ENCODE peak calls at places on chromosomes 4 and X, in six cellular contexts. M is naive thymus-derived CD8-positive, alpha-beta T cell; D is CD8-positive, alpha-beta T cell; N is cardiac muscle cell; G is SK-N-SH; W is IMR-90. O is an unnamed sample.

GRCh38 chr4:169620846-169621228 is 459 bp downstream of the CLCN3 start:
- DNase-seq in N (no peak), W (no peak), M (peak), D (peak), G (peak), O (peak)

GRCh38 chrX:18549643-18550042 is 122.3 kb downstream of the RS1 start:
- DNase-seq in G (no peak), D (no peak), M (no peak), N (no peak), W (no peak), O (no peak)

GRCh38 chr4:167100120-167100519 is 134.2 kb downstream of the SPOCK3 start:
- DNase-seq in W (no peak), N (peak), M (no peak), D (no peak), G (no peak), O (peak)

GRCh38 chrX:69066966-69067525 is 98.2 kb downstream of the PJA1 start:
- DNase-seq in D (no peak), G (no peak), N (peak), W (peak), M (no peak), O (no peak)

GRCh38 chrX:15299945-15300851 is 15.2 kb downstream of the ASB11 start:
- DNase-seq in N (peak), W (peak), M (no peak), G (peak), D (no peak), O (peak)

GRCh38 chrX:40173662-40174593 is 76.2 kb upstream of the BCOR start:
- DNase-seq in D (peak), M (no peak), G (peak), W (no peak), N (peak), O (no peak)

GRCh38 chrX:148457279-148457678 is 43.1 kb upstream of the AFF2 start:
- DNase-seq in G (no peak), M (no peak), N (no peak), W (no peak), D (no peak), O (no peak)

GRCh38 chr4:18669390-18669789 is 647.8 kb upstream of the LCORL start:
- DNase-seq in W (no peak), D (no peak), N (no peak), M (no peak), G (no peak), O (no peak)

GRCh38 chrX:64885850-64886249 is 90.4 kb downstream of the ZC4H2 start:
- DNase-seq in W (no peak), N (no peak), G (peak), D (no peak), M (no peak), O (no peak)

GRCh38 chrX:131792356-131792749 is 230.7 kb upstream of the STK26 start:
- DNase-seq in M (no peak), N (no peak), W (peak), D (no peak), G (peak), O (no peak)

GRCh38 chr4:122854444-122854843 is 27.8 kb downstream of the FGF2 start:
- DNase-seq in G (no peak), M (no peak), W (no peak), D (no peak), N (peak), O (peak)

GRCh38 chr4:145784036-145784435 is 104.1 kb downstream of the C4orf51 start:
- DNase-seq in W (no peak), M (no peak), G (no peak), D (no peak), N (no peak), O (no peak)